ENCODE peak calls at places on chromosomes 7 and 10, in seven cellular contexts. X, I, D, M, T, Q and F are unnamed samples.
A peak's percentile ranks its signal among the peaks of the same experiment; 100 is the strongest.

GRCh38 chr7:50667789-50668226 is 102.6 kb upstream of the DDC start:
- DNase-seq in Q (no peak), M (no peak), I (no peak), T (no peak), D (no peak), X (peak; percentile 51), F (no peak)

GRCh38 chr7:20407585-20408466 is 77.1 kb downstream of the ITGB8 start:
- DNase-seq in X (no peak), M (no peak), T (no peak), D (no peak), I (no peak), Q (no peak), F (no peak)

GRCh38 chr10:15518256-15518655 is 147.2 kb upstream of the FAM171A1 start:
- DNase-seq in M (no peak), Q (no peak), D (no peak), T (no peak), X (no peak), I (no peak), F (no peak)

GRCh38 chr7:36276428-36277246 is 113.0 kb upstream of the ANLN start:
- DNase-seq in X (no peak), Q (no peak), I (no peak), M (no peak), D (no peak), T (no peak), F (no peak)

GRCh38 chr10:19638173-19638872 is 177.9 kb upstream of the PLXDC2 start:
- DNase-seq in T (no peak), M (no peak), I (peak; percentile 90), D (no peak), Q (no peak), X (no peak), F (no peak)

GRCh38 chr7:115300228-115300870 is 378.5 kb downstream of the MDFIC start:
- DNase-seq in T (no peak), D (no peak), X (no peak), M (no peak), Q (no peak), I (peak; percentile 18), F (no peak)

GRCh38 chr7:9557853-9558252 is 1124.4 kb downstream of the NXPH1 start:
- DNase-seq in D (no peak), X (no peak), T (no peak), M (no peak), Q (no peak), I (no peak), F (no peak)

GRCh38 chr7:92835140-92835850 is 1.1 kb downstream of the CDK6 start:
- DNase-seq in D (peak; percentile 42), I (no peak), T (peak; percentile 70), Q (peak; percentile 44), X (peak; percentile 33), M (peak; percentile 30), F (peak; percentile 76)

GRCh38 chr7:4093492-4093891 is 588.6 kb upstream of the FOXK1 start:
- DNase-seq in Q (no peak), T (no peak), D (no peak), M (no peak), I (no peak), X (no peak), F (no peak)

GRCh38 chr7:46192191-46192590 is 271.1 kb upstream of the IGFBP3 start:
- DNase-seq in T (no peak), Q (no peak), D (no peak), M (no peak), I (no peak), X (no peak), F (no peak)

GRCh38 chr10:131144711-131145375 is 166.7 kb downstream of the TCERG1L start:
- DNase-seq in I (no peak), T (no peak), X (no peak), D (no peak), Q (no peak), M (no peak), F (no peak)

GRCh38 chr7:133705596-133705995 is 421.5 kb upstream of the LRGUK start:
- DNase-seq in T (no peak), D (no peak), Q (no peak), M (no peak), I (no peak), X (no peak), F (no peak)

GRCh38 chr7:24971333-24972165 is 8.4 kb downstream of the OSBPL3 start:
- DNase-seq in T (no peak), X (peak; percentile 24), D (no peak), M (no peak), I (peak; percentile 85), Q (no peak), F (no peak)

GRCh38 chr10:104450954-104451353 is 97.3 kb downstream of the CFAP58 start:
- DNase-seq in I (no peak), D (no peak), T (no peak), M (no peak), X (no peak), Q (no peak), F (no peak)

GRCh38 chr7:94741179-94741578 is 85.2 kb upstream of the SGCE start:
- DNase-seq in M (no peak), I (no peak), D (no peak), Q (no peak), X (no peak), T (no peak), F (no peak)

GRCh38 chr7:123096976-123097375 is 101.5 kb upstream of the TAS2R16 start:
- DNase-seq in X (no peak), I (no peak), M (no peak), D (no peak), T (no peak), Q (no peak), F (no peak)

GRCh38 chr7:87225696-87226095 is 6.2 kb upstream of the TMEM243 start:
- DNase-seq in M (no peak), I (no peak), T (no peak), Q (no peak), D (no peak), X (no peak), F (no peak)

GRCh38 chr10:122269097-122269687 is 1.9 kb upstream of the BTBD16 start:
- DNase-seq in M (no peak), X (no peak), T (no peak), D (no peak), Q (no peak), I (no peak), F (no peak)

GRCh38 chr7:17968791-17969715 is 28.8 kb upstream of the SNX13 start:
- DNase-seq in I (no peak), D (no peak), T (no peak), X (no peak), Q (no peak), M (no peak), F (no peak)

GRCh38 chr10:25682203-25682950 is 251.7 kb upstream of the MYO3A start:
- DNase-seq in X (no peak), T (no peak), I (no peak), Q (no peak), M (no peak), D (peak; percentile 26), F (no peak)

GRCh38 chr7:507623-508305 is 11.9 kb downstream of the PDGFA start:
- DNase-seq in X (no peak), I (no peak), M (no peak), T (no peak), Q (no peak), D (no peak), F (no peak)

GRCh38 chr7:28065308-28065707 is 115.3 kb downstream of the JAZF1 start:
- DNase-seq in D (no peak), I (no peak), M (no peak), X (no peak), T (no peak), Q (no peak), F (no peak)

GRCh38 chr7:45088821-45089313 is at the start of gene NACAD:
- DNase-seq in X (no peak), T (peak; percentile 31), Q (no peak), M (no peak), I (no peak), D (peak; percentile 58), F (no peak)